ENCODE peak calls at places on chromosomes 2 and 18, in six cellular contexts. I is mesenteric fat pad, R is A172, L is GF-D8, M is endothelial cell, S is H54. F is an unnamed sample.

GRCh38 chr2:222319576-222320440 is 21.0 kb upstream of the PAX3 start:
- DNase-seq in I (no peak), R (no peak), M (no peak), L (no peak), S (no peak), F (no peak)

GRCh38 chr2:43221660-43222471 is 4.5 kb downstream of the ZFP36L2 start:
- DNase-seq in I (peak), L (peak), S (peak), M (peak), R (peak), F (peak)

GRCh38 chr2:75952173-75952572 is 241.5 kb upstream of the GCFC2 start:
- DNase-seq in M (no peak), I (no peak), S (no peak), L (no peak), R (no peak), F (no peak)

GRCh38 chr2:97726311-97727064 is 13.1 kb downstream of the ZAP70 start:
- DNase-seq in L (peak), M (no peak), I (no peak), R (no peak), S (no peak), F (no peak)

GRCh38 chr2:229562472-229563127 is 151.8 kb downstream of the DNER start:
- DNase-seq in S (no peak), I (no peak), R (no peak), L (no peak), M (no peak), F (no peak)

GRCh38 chr2:30776831-30777652 is 30.2 kb downstream of the CAPN13 start:
- DNase-seq in I (peak), S (no peak), M (no peak), L (no peak), R (no peak), F (peak)

GRCh38 chr2:70831861-70832260 is 3.8 kb downstream of the CD207 start:
- DNase-seq in R (no peak), M (no peak), S (no peak), L (no peak), I (no peak), F (no peak)

GRCh38 chr2:188695953-188696352 is 278.2 kb upstream of the COL3A1 start:
- DNase-seq in S (no peak), R (peak), M (no peak), I (no peak), L (no peak), F (no peak)

GRCh38 chr18:37299471-37300304 is 265.9 kb downstream of the CELF4 start:
- DNase-seq in R (peak), I (no peak), L (no peak), M (no peak), S (peak), F (peak)

GRCh38 chr18:58235001-58235436 is 191.0 kb downstream of the NEDD4L start:
- DNase-seq in S (no peak), R (no peak), M (no peak), I (no peak), L (no peak), F (no peak)

GRCh38 chr2:172429351-172429968 is 2.1 kb downstream of the ITGA6 start:
- DNase-seq in I (no peak), S (no peak), L (no peak), R (no peak), M (no peak), F (no peak)

GRCh38 chr2:235651643-235652042 is 157.8 kb downstream of the AGAP1 start:
- DNase-seq in R (no peak), I (no peak), M (no peak), S (no peak), L (no peak), F (no peak)

GRCh38 chr18:59516356-59517155 is 157.5 kb upstream of the LMAN1 start:
- DNase-seq in M (peak), I (no peak), R (peak), L (no peak), S (peak), F (no peak)

GRCh38 chr2:141021611-141022010 is 1109.2 kb downstream of the LRP1B start:
- DNase-seq in M (no peak), S (no peak), I (no peak), R (peak), L (no peak), F (no peak)

GRCh38 chr18:13541621-13542519 is 184.5 kb downstream of the FAM210A start:
- DNase-seq in L (no peak), M (no peak), R (no peak), I (peak), S (no peak), F (peak)

GRCh38 chr2:74267068-74267467 is 68.7 kb downstream of the MTHFD2 start:
- DNase-seq in I (no peak), L (no peak), S (no peak), R (peak), M (no peak), F (no peak)

GRCh38 chr18:13684546-13684945 is 41.8 kb downstream of the FAM210A start:
- DNase-seq in R (no peak), M (no peak), S (no peak), L (no peak), I (no peak), F (no peak)

GRCh38 chr2:18356676-18357075 is 203.8 kb downstream of the RDH14 start:
- DNase-seq in R (peak), I (no peak), S (no peak), M (no peak), L (no peak), F (no peak)